ENCODE peak calls at places on chromosome 22, in nine cellular contexts. A is heart left ventricle; O is kidney; U is PC-9; Z is right atrium auricular region; R is OCI-LY7; K is Peyer's patch; E is CD8-positive, alpha-beta T cell; D is tibial nerve. T is an unnamed sample.

GRCh38 chr22:45263790-45264269 is 20.9 kb upstream of the UPK3A start:
- DNase-seq in D (peak; percentile 61), R (peak; percentile 65), O (peak; percentile 92), E (no peak), A (peak; percentile 86), Z (peak; percentile 88), K (peak; percentile 62), U (peak; percentile 54), T (peak; percentile 68)

GRCh38 chr22:41352058-41352457 is 29.7 kb upstream of the TEF start:
- DNase-seq in E (no peak), D (no peak), A (no peak), K (no peak), R (no peak), U (peak; percentile 64), O (no peak), Z (no peak), T (no peak)

GRCh38 chr22:23778576-23778900 is 5.9 kb downstream of the MMP11 start:
- DNase-seq in A (no peak), K (no peak), Z (no peak), D (no peak), O (no peak), E (no peak), R (no peak), U (no peak), T (no peak)

GRCh38 chr22:20531404-20532181 is 24.2 kb downstream of the MED15 start:
- DNase-seq in Z (peak; percentile 66), U (peak; percentile 91), D (no peak), A (peak; percentile 69), O (peak; percentile 82), E (no peak), K (peak; percentile 68), R (no peak), T (peak; percentile 78)

GRCh38 chr22:39524089-39524752 is 3.9 kb downstream of the ATF4 start:
- DNase-seq in Z (no peak), U (no peak), D (no peak), O (peak; percentile 62), R (peak; percentile 37), E (no peak), K (no peak), A (no peak), T (no peak)

GRCh38 chr22:31926086-31926485 is 18.2 kb upstream of the YWHAH start:
- DNase-seq in Z (no peak), O (peak; percentile 2), A (no peak), E (no peak), K (no peak), U (no peak), R (no peak), D (no peak), T (no peak)

GRCh38 chr22:36921309-36922096 is 8.1 kb downstream of the CSF2RB start:
- DNase-seq in R (peak; percentile 6), D (no peak), O (peak; percentile 72), U (no peak), K (no peak), Z (peak; percentile 58), E (no peak), A (no peak), T (no peak)

GRCh38 chr22:26547426-26547825 is 35.2 kb upstream of the TFIP11 start:
- DNase-seq in E (no peak), R (no peak), U (no peak), O (no peak), D (no peak), Z (no peak), K (no peak), A (no peak), T (no peak)

GRCh38 chr22:46641829-46642266 is 21.7 kb downstream of the GRAMD4 start:
- DNase-seq in D (no peak), A (no peak), R (no peak), Z (no peak), O (no peak), K (no peak), U (no peak), E (no peak), T (no peak)

GRCh38 chr22:41478891-41479521 is 10.1 kb downstream of the ACO2 start:
- DNase-seq in U (peak; percentile 25), R (no peak), O (no peak), Z (no peak), E (no peak), K (no peak), D (peak; percentile 21), A (no peak), T (peak; percentile 41)

GRCh38 chr22:20550851-20551744 is 43.7 kb downstream of the MED15 start:
- DNase-seq in A (peak; percentile 58), U (no peak), O (no peak), R (no peak), Z (peak; percentile 74), E (peak; percentile 68), K (no peak), D (no peak), T (no peak)

GRCh38 chr22:30044369-30044768 is 35.9 kb upstream of the HORMAD2 start:
- DNase-seq in R (no peak), A (no peak), Z (peak; percentile 52), D (no peak), K (no peak), E (no peak), O (no peak), U (peak; percentile 96), T (peak; percentile 63)

GRCh38 chr22:45318558-45319318 is 9.0 kb downstream of the FAM118A start:
- DNase-seq in A (no peak), D (no peak), U (no peak), K (no peak), Z (no peak), R (peak; percentile 10), E (peak; percentile 62), O (no peak), T (no peak)

DNA sequence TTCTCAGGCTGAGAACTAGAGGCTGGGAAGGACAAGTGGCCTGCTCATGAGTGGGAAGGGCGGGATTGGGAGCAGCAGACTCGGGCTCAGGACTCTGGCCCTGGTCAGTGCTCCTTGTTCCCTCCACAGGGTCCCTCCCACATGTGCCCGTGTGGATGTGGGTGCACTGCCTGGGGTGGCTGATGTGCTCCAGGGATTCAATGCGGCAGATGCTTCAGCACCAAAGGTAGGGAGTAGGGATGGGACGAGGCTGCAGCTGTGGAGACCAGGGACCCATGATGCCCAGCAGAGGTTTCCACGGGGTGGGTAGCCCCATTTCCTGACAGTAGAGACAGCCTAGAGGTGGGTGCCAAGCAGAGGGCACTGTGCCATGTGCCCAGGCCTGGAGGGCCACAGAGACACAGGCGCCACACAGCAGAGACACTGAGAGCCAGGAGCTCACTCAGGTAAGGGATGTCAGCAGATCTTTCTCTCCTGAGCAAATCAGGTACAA is 89.5 kb downstream of the GGTLC2 start:
- DNase-seq in E (no peak), A (no peak), Z (no peak), R (no peak), O (no peak), U (no peak), K (no peak), D (no peak), T (no peak)
- TF ChIP-seq CTCF in E (no peak), A (no peak), Z (no peak), R (no peak), O (no peak), U (no peak), K (no peak), D (no peak), T (no peak)

DNA sequence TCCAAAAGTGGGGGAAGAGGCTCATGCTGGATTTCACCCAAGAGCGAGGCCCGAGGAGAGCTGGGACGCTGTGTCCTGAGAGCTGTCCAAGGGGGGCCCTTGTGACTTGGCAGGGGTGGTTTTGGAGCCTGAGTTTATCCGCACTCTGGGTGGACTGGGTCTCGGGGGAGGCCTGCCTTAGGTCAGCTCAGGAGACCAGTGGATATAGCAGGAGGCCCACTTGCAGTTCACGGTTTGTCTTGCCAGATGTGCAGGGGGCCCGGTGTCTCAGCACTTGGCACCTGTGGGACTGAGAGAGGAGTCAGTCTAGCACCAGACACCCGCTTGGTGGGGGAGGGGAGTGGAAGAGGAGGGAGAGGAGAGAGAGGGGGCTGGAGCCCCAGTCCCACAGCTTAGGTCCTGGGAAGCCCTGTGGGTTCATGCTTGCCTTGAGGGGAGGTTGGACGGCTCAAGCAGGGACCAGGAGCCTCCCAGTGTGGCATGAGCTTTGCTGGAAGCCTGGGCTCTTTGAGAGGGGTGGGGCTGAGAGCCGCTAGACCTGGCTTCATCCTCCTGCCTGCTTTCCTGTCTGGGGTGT is 33.4 kb downstream of the PARVB start:
- DNase-seq in E (no peak), D (no peak), U (no peak), R (no peak), K (no peak), O (no peak), A (peak; percentile 88), Z (peak; percentile 63), T (no peak)
- H3K4me3 ChIP-seq in E (no peak overlapping the region), D (no peak overlapping the region), U (no peak overlapping the region), R (no peak overlapping the region), K (no peak overlapping the region), O (no peak overlapping the region), A (no peak overlapping the region), Z (no peak overlapping the region), T (no peak overlapping the region)

GRCh38 chr22:32997295-32997694 is 60.9 kb downstream of the SYN3 start:
- DNase-seq in R (no peak), Z (peak; percentile 26), K (no peak), D (no peak), A (no peak), O (no peak), U (no peak), E (no peak), T (no peak)

GRCh38 chr22:32996702-32997101 is 61.5 kb downstream of the SYN3 start:
- DNase-seq in E (no peak), D (peak; percentile 68), Z (peak; percentile 90), A (peak; percentile 83), K (no peak), R (no peak), U (peak; percentile 82), O (peak; percentile 83), T (peak; percentile 63)

GRCh38 chr22:32996276-32996675 is 61.9 kb downstream of the SYN3 start:
- DNase-seq in E (no peak), O (no peak), K (no peak), R (no peak), A (no peak), Z (peak; percentile 51), D (no peak), U (no peak), T (no peak)

GRCh38 chr22:32999039-32999861 is 58.9 kb downstream of the SYN3 start:
- DNase-seq in D (no peak), U (no peak), A (no peak), E (no peak), K (no peak), O (no peak), R (no peak), Z (peak; percentile 57), T (no peak)

DNA sequence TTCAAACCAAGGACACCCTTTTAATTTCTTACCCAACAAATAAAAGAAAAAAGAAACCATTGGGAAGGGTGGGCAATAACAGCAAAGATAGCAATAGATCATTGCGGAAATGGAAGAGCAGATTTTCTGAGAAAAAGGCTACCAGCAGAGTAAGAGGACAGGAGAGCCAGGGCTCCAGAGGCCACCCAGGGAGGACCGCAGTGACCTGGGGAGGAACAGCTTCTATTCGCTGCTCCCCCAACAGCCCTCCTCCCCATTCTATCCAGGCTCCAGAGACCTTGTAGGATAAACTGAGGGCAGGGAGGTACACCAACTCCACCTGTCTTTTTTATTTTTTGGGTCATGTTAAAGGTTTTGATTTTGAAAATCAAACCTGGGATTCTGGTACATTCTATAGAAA is 59.8 kb downstream of the SYN3 start:
- DNase-seq in R (no peak), A (no peak), O (no peak), D (no peak), E (no peak), U (no peak), K (no peak), Z (peak; percentile 18), T (no peak)
- H3K27ac ChIP-seq in R (no peak overlapping the region), A (no peak overlapping the region), O (no peak overlapping the region), D (no peak overlapping the region), E (no peak overlapping the region), U (no peak overlapping the region), K (no peak overlapping the region), Z (no peak overlapping the region), T (no peak overlapping the region)

GRCh38 chr22:38239101-38239761 is 33.6 kb downstream of the TMEM184B start:
- DNase-seq in R (no peak), A (no peak), K (no peak), U (peak; percentile 99), O (no peak), D (no peak), E (no peak), Z (no peak), T (peak; percentile 79)
- TF ChIP-seq CTCF in R (no peak), A (peak; percentile 12), K (no peak), U (no peak), O (peak; percentile 16), D (no peak), E (no peak), Z (peak; percentile 45), T (no peak)

T was measured in lung.